ENCODE peak calls at places on chromosomes 11 and 22, in four cellular contexts. M is CD4-positive, CD25-positive, alpha-beta regulatory T cell; T is EL; U is substantia nigra. Q is an unnamed sample.

GRCh38 chr11:121157756-121158155 is 56.7 kb downstream of the TECTA start:
- DNase-seq in M (no peak), T (no peak), U (no peak), Q (no peak)

GRCh38 chr11:7143908-7144307 is 55.1 kb downstream of the RBMXL2 start:
- DNase-seq in M (no peak), T (peak), U (no peak), Q (peak)

GRCh38 chr11:64267207-64267945 is 16.0 kb downstream of the PLCB3 start:
- DNase-seq in M (no peak), T (no peak), U (no peak), Q (no peak)

GRCh38 chr11:20154381-20154780 is 5.9 kb downstream of the DBX1 start:
- DNase-seq in M (no peak), T (peak), U (no peak), Q (no peak)

GRCh38 chr11:34616830-34617504 is 3.9 kb upstream of the EHF start:
- DNase-seq in M (no peak), T (no peak), U (no peak), Q (no peak)

GRCh38 chr11:106238704-106239360 is 161.4 kb downstream of the AASDHPPT start:
- DNase-seq in M (no peak), T (no peak), U (no peak), Q (no peak)

GRCh38 chr22:21568207-21569075 is 927 bp downstream of the UBE2L3 start:
- DNase-seq in M (no peak), T (peak), U (no peak), Q (no peak)

GRCh38 chr22:48370508-48371325 is 1457.0 kb downstream of the BRD1 start:
- DNase-seq in M (no peak), T (no peak), U (no peak), Q (no peak)

GRCh38 chr22:24088796-24089195 is 77.7 kb downstream of the CABIN1 start:
- DNase-seq in M (no peak), T (peak), U (no peak), Q (no peak)

GRCh38 chr22:35064664-35065063 is 1.3 kb upstream of the ISX start:
- DNase-seq in M (no peak), T (peak), U (no peak), Q (no peak)

GRCh38 chr11:128519353-128519752 is 68.0 kb downstream of the ETS1 start:
- DNase-seq in M (no peak), T (peak), U (no peak), Q (no peak)